ENCODE peak calls at places on chromosomes 1 and 21, in six cellular contexts. V is endothelial cell; H is activated naive CD8-positive, alpha-beta T cell treated with anti-CD3 and anti-CD28 coated beads for 36 hours; D is progenitor cell of endocrine pancreas; O is HTR-8/SVneo; C is stimulated activated CD4-positive, alpha-beta T cell treated with anti-CD3 and anti-CD28 coated beads, Interleukin-15, amount 100 ng/mL, for 48 hours. U is an unnamed sample.

GRCh38 chr1:23757812-23758211 is 14.5 kb downstream of the ELOA start:
- DNase-seq in C (no peak), D (no peak), H (no peak), O (no peak), V (no peak), U (no peak)

GRCh38 chr1:21607549-21608529 is 61.3 kb downstream of the RAP1GAP start:
- DNase-seq in H (peak), C (peak), O (no peak), V (peak), D (peak), U (peak)

GRCh38 chr1:209625205-209625549 is 27.0 kb downstream of the LAMB3 start:
- DNase-seq in V (no peak), C (no peak), D (no peak), O (no peak), H (no peak), U (no peak)

GRCh38 chr1:229845410-229846138 is 219.5 kb downstream of the URB2 start:
- DNase-seq in V (no peak), C (no peak), D (no peak), O (no peak), H (no peak), U (peak)

GRCh38 chr1:152954436-152954835 is 7.4 kb downstream of the SPRR5 start:
- DNase-seq in V (no peak), C (no peak), D (no peak), O (no peak), H (no peak), U (no peak)

GRCh38 chr1:1330366-1331067 is 563 bp upstream of the TAS1R3 start:
- DNase-seq in H (no peak), D (no peak), V (no peak), C (no peak), O (no peak), U (no peak)

GRCh38 chr1:40704817-40705733 is 13.6 kb downstream of the NFYC start:
- DNase-seq in C (no peak), H (no peak), O (no peak), V (no peak), D (no peak), U (no peak)

GRCh38 chr1:10338047-10338446 is 60.8 kb upstream of the PGD start:
- DNase-seq in D (no peak), O (peak), V (peak), C (peak), H (peak), U (peak)

GRCh38 chr1:22808186-22808845 is 97.7 kb downstream of the EPHB2 start:
- DNase-seq in V (no peak), D (no peak), C (no peak), O (no peak), H (no peak), U (no peak)

GRCh38 chr1:51661081-51661518 is 44.2 kb downstream of the OSBPL9 start:
- DNase-seq in D (no peak), H (no peak), V (no peak), O (peak), C (no peak), U (no peak)

GRCh38 chr1:201358596-201358995 is 18.9 kb downstream of the TNNT2 start:
- DNase-seq in C (no peak), D (no peak), O (no peak), H (no peak), V (no peak), U (no peak)

GRCh38 chr1:236154671-236155398 is 12.5 kb downstream of the GPR137B start:
- DNase-seq in V (no peak), D (no peak), O (no peak), C (no peak), H (no peak), U (no peak)

GRCh38 chr1:34900775-34901502 is 28.5 kb downstream of the DLGAP3 start:
- DNase-seq in H (no peak), C (no peak), D (no peak), V (no peak), O (no peak), U (no peak)

GRCh38 chr1:107057197-107058133 is 991 bp downstream of the PRMT6 start:
- DNase-seq in C (peak), V (peak), D (peak), H (peak), O (peak), U (peak)

GRCh38 chr1:114468047-114468446 is 43.0 kb downstream of the TRIM33 start:
- DNase-seq in H (no peak), C (no peak), D (no peak), V (no peak), O (no peak), U (no peak)

GRCh38 chr1:83511327-83511726 is 487.6 kb downstream of the TTLL7 start:
- DNase-seq in O (no peak), V (no peak), H (no peak), D (no peak), C (no peak), U (no peak)

GRCh38 chr1:153679337-153680119 is 1.0 kb downstream of the NPR1 start:
- DNase-seq in C (no peak), O (no peak), V (peak), D (peak), H (peak), U (no peak)

GRCh38 chr1:47885062-47885461 is 112.1 kb downstream of the TRABD2B start:
- DNase-seq in H (no peak), V (no peak), D (no peak), C (no peak), O (no peak), U (no peak)

GRCh38 chr1:75338974-75339483 is 204.8 kb downstream of the LHX8 start:
- DNase-seq in O (no peak), D (no peak), V (no peak), C (no peak), H (no peak), U (no peak)

GRCh38 chr1:5399771-5400170 is 592.5 kb downstream of the NPHP4 start:
- DNase-seq in V (no peak), O (no peak), D (no peak), C (no peak), H (no peak), U (no peak)

GRCh38 chr21:28272272-28272992 is 720.2 kb downstream of the LTN1 start:
- DNase-seq in O (no peak), C (no peak), D (no peak), H (no peak), V (no peak), U (no peak)

GRCh38 chr1:206885341-206886060 is 11.7 kb upstream of the IL24 start:
- DNase-seq in C (no peak), H (no peak), D (no peak), V (no peak), O (no peak), U (no peak)

GRCh38 chr1:196407358-196408041 is 200.7 kb downstream of the KCNT2 start:
- DNase-seq in V (no peak), O (no peak), H (no peak), D (no peak), C (no peak), U (no peak)

GRCh38 chr1:10516925-10517676 is 42.4 kb downstream of the PEX14 start:
- DNase-seq in O (no peak), H (no peak), D (no peak), V (no peak), C (no peak), U (no peak)

GRCh38 chr1:224697888-224698450 is 81.9 kb downstream of the CNIH3 start:
- DNase-seq in D (no peak), H (no peak), V (no peak), C (no peak), O (no peak), U (no peak)

GRCh38 chr1:91570105-91570448 is 69.4 kb downstream of the CDC7 start:
- DNase-seq in O (no peak), C (no peak), D (no peak), H (no peak), V (no peak), U (no peak)

GRCh38 chr1:244603498-244603897 is 49.4 kb upstream of the DESI2 start:
- DNase-seq in C (no peak), O (peak), D (no peak), H (no peak), V (no peak), U (no peak)

GRCh38 chr1:16677552-16678423 is 11.0 kb upstream of the RNU1-3 start:
- DNase-seq in H (peak), V (peak), O (peak), D (no peak), C (no peak), U (no peak)

GRCh38 chr1:14498839-14499238 is 99.6 kb upstream of the KAZN start:
- DNase-seq in V (no peak), C (no peak), H (no peak), O (no peak), D (no peak), U (no peak)

GRCh38 chr1:56803561-56804156 is 15.5 kb downstream of the FYB2 start:
- DNase-seq in O (peak), H (peak), D (no peak), V (peak), C (no peak), U (peak)

GRCh38 chr1:25217598-25218232 is 14.6 kb downstream of the SYF2 start:
- DNase-seq in D (no peak), O (no peak), H (no peak), V (no peak), C (no peak), U (no peak)

GRCh38 chr1:173190101-173190895 is 16.8 kb downstream of the TNFSF4 start:
- DNase-seq in H (no peak), C (no peak), O (peak), D (no peak), V (no peak), U (peak)

GRCh38 chr1:205518616-205519540 is 14.4 kb downstream of the CDK18 start:
- DNase-seq in O (no peak), H (no peak), V (no peak), C (no peak), D (no peak), U (no peak)

GRCh38 chr1:39852214-39852791 is 31.0 kb downstream of the TRIT1 start:
- DNase-seq in V (no peak), C (no peak), D (no peak), H (no peak), O (no peak), U (peak)

GRCh38 chr1:46342084-46342656 is 1.6 kb downstream of the NSUN4 start:
- DNase-seq in H (peak), O (no peak), V (peak), C (no peak), D (no peak), U (no peak)

GRCh38 chr1:223748405-223748772 is 36.0 kb downstream of the CAPN2 start:
- DNase-seq in C (no peak), H (no peak), V (no peak), O (no peak), D (no peak), U (no peak)

GRCh38 chr1:93180723-93181613 is at the start of gene CCDC18:
- DNase-seq in V (peak), H (no peak), C (peak), D (no peak), O (peak), U (no peak)

GRCh38 chr1:8415526-8416278 is 97.8 kb downstream of the SLC45A1 start:
- DNase-seq in V (no peak), H (no peak), C (no peak), O (no peak), D (no peak), U (no peak)

GRCh38 chr1:223319373-223319772 is 44.6 kb downstream of the SUSD4 start:
- DNase-seq in O (no peak), H (no peak), V (no peak), D (no peak), C (no peak), U (peak)